ENCODE peak calls at places on chromosomes 7 and 10, in eight cellular contexts. E is esophagus squamous epithelium, M is HFF-Myc, P is B cell, O is osteocyte, K is fibroblast of lung, Y is keratinocyte, V is MM.1S. G is an unnamed sample.

GRCh38 chr10:43854042-43854441 is 205.4 kb upstream of the ZNF32 start:
- DNase-seq in E (no peak), M (peak; percentile 95), P (no peak), O (peak; percentile 62), K (peak; percentile 77), Y (peak; percentile 30), V (no peak), G (no peak)

GRCh38 chr10:1735562-1735961 is 1.8 kb downstream of the ADARB2 start:
- DNase-seq in E (no peak), M (no peak), P (peak; percentile 13), O (no peak), K (no peak), Y (no peak), V (no peak), G (no peak)

GRCh38 chr10:117716896-117717295 is 174.3 kb downstream of the EMX2 start:
- DNase-seq in E (no peak), M (no peak), P (no peak), O (no peak), K (no peak), Y (no peak), V (no peak), G (no peak)

GRCh38 chr10:115827180-115827579 is 445.8 kb downstream of the GFRA1 start:
- DNase-seq in E (no peak), M (no peak), P (no peak), O (no peak), K (peak; percentile 88), Y (no peak), V (no peak), G (no peak)

GRCh38 chr7:34096135-34096775 is 190.9 kb downstream of the BMPER start:
- DNase-seq in E (no peak), M (peak; percentile 61), P (no peak), O (no peak), K (peak; percentile 92), Y (no peak), V (no peak), G (no peak)

GRCh38 chr10:62805139-62806092 is 896 bp downstream of the ADO start:
- DNase-seq in E (no peak), M (no peak), P (peak; percentile 13), O (no peak), K (peak; percentile 62), Y (no peak), V (peak; percentile 41), G (peak; percentile 44)

GRCh38 chr10:285216-285967 is 150.1 kb downstream of the ZMYND11 start:
- DNase-seq in E (no peak), M (no peak), P (no peak), O (no peak), K (no peak), Y (no peak), V (no peak), G (no peak)

GRCh38 chr7:98930464-98930863 is 52.1 kb downstream of the TRRAP start:
- DNase-seq in E (no peak), M (no peak), P (peak; percentile 26), O (no peak), K (no peak), Y (no peak), V (peak; percentile 17), G (no peak)

GRCh38 chr10:93711891-93712290 is 9.5 kb upstream of the FRA10AC1 start:
- DNase-seq in E (no peak), M (no peak), P (no peak), O (no peak), K (peak; percentile 14), Y (no peak), V (no peak), G (no peak)

GRCh38 chr7:137669706-137670105 is 177.1 kb downstream of the DGKI start:
- DNase-seq in E (no peak), M (no peak), P (no peak), O (no peak), K (peak; percentile 83), Y (no peak), V (no peak), G (no peak)

GRCh38 chr10:8242295-8242872 is 187.9 kb downstream of the GATA3 start:
- DNase-seq in E (no peak), M (no peak), P (no peak), O (no peak), K (no peak), Y (no peak), V (no peak), G (no peak)

GRCh38 chr10:49739426-49739825 is 22.7 kb downstream of the OGDHL start:
- DNase-seq in E (no peak), M (no peak), P (no peak), O (peak; percentile 83), K (no peak), Y (no peak), V (no peak), G (no peak)

GRCh38 chr10:91924212-91925021 is 847 bp downstream of the BTAF1 start:
- DNase-seq in E (no peak), M (no peak), P (no peak), O (no peak), K (peak; percentile 14), Y (no peak), V (peak; percentile 12), G (peak; percentile 60)

GRCh38 chr10:80344912-80345311 is 11.6 kb downstream of the DYDC1 start:
- DNase-seq in E (no peak), M (no peak), P (no peak), O (no peak), K (no peak), Y (no peak), V (no peak), G (no peak)

GRCh38 chr10:78155722-78156121 is 122.1 kb downstream of the RPS24 start:
- DNase-seq in E (no peak), M (no peak), P (no peak), O (no peak), K (no peak), Y (no peak), V (peak; percentile 24), G (no peak)

GRCh38 chr10:98273454-98273850 is 5.5 kb upstream of the LOXL4 start:
- DNase-seq in E (no peak), M (no peak), P (no peak), O (no peak), K (no peak), Y (no peak), V (no peak), G (no peak)
- TF ChIP-seq CTCF in E (no peak), M (no peak), P (no peak), O (no peak), K (no peak), Y (no peak), V (no peak), G (no peak)

GRCh38 chr7:38330861-38331709 is 57.6 kb upstream of the TARP start:
- DNase-seq in E (no peak), M (no peak), P (no peak), O (no peak), K (no peak), Y (no peak), V (no peak), G (no peak)

GRCh38 chr7:38330048-38330447 is 56.6 kb upstream of the TARP start:
- DNase-seq in E (no peak), M (no peak), P (no peak), O (no peak), K (no peak), Y (no peak), V (no peak), G (no peak)

GRCh38 chr7:38335123-38335489 is 61.7 kb upstream of the TARP start:
- DNase-seq in E (no peak), M (no peak), P (no peak), O (no peak), K (no peak), Y (no peak), V (no peak), G (no peak)

GRCh38 chr7:38335490-38336135 is 62.2 kb upstream of the TARP start:
- DNase-seq in E (peak; percentile 34), M (peak; percentile 64), P (peak; percentile 84), O (peak; percentile 90), K (peak; percentile 82), Y (peak; percentile 13), V (peak; percentile 90), G (peak; percentile 75)

GRCh38 chr7:38334163-38334562 is 60.7 kb upstream of the TARP start:
- DNase-seq in E (no peak), M (no peak), P (no peak), O (no peak), K (no peak), Y (no peak), V (no peak), G (no peak)
- TF ChIP-seq CTCF in E (no peak), M (no peak), P (no peak), O (no peak), K (no peak), Y (no peak), V (no peak), G (no peak)

GRCh38 chr10:102394079-102394800 is 1.3 kb upstream of the NFKB2 start:
- DNase-seq in E (peak; percentile 78), M (peak; percentile 63), P (peak; percentile 98), O (peak; percentile 96), K (peak; percentile 86), Y (peak; percentile 74), V (peak; percentile 98), G (peak; percentile 98)
- TF ChIP-seq CTCF in E (peak; percentile 35), M (no peak), P (peak; percentile 38), O (peak; percentile 38), K (peak; percentile 78), Y (no peak), V (no peak), G (no peak)

GRCh38 chr7:109020251-109020650 is 450.6 kb downstream of the DNAJB9 start:
- DNase-seq in E (no peak), M (no peak), P (no peak), O (no peak), K (no peak), Y (no peak), V (no peak), G (no peak)
- TF ChIP-seq CTCF in E (no peak), M (no peak), P (no peak), O (no peak), K (no peak), Y (no peak), V (no peak), G (no peak)

DNA sequence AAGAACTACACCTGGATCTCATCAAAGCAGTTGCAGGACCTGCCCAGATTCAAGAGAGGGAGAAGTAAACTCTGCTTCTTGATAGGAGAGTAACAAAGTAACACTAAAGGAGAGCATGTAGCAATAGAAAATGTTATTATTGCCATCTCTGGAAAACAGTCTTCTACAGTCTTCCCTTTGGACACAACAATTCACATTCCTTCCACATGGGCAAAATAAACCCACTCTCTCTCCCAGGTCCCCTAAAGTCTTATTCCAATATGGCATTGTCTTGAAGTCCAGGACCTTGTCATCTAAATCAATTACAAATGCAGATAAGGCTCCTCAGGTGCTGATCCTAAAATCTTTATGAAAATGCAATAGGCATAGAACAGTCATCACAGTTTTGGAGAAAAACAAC is 10.3 kb upstream of the WNT2 start:
- DNase-seq in E (no peak), M (no peak), P (no peak), O (no peak), K (no peak), Y (no peak), V (no peak), G (no peak)
- TF ChIP-seq CTCF in E (no peak), M (peak; percentile 8), P (no peak), O (no peak), K (peak; percentile 11), Y (peak; percentile 6), V (no peak), G (no peak)

G was measured in GM13976.